ENCODE peak calls at places on chromosomes 6 and 20, in seven cellular contexts. Q, O, X, W, R, Y and L are unnamed samples.
A peak's percentile ranks its signal among the peaks of the same experiment; 100 is the strongest.

GRCh38 chr6:8530775-8531435 is 95.6 kb upstream of the SLC35B3 start:
- DNase-seq in W (no peak), Q (no peak), X (no peak), O (no peak), R (no peak), Y (no peak), L (no peak)

GRCh38 chr6:13404115-13404891 is 76.0 kb upstream of the TBC1D7 start:
- DNase-seq in Y (no peak), O (peak; percentile 53), R (no peak), Q (no peak), X (no peak), W (peak; percentile 83), L (no peak)

GRCh38 chr6:28922841-28923317 is 906 bp downstream of the TRIM27 start:
- DNase-seq in R (peak; percentile 38), O (peak; percentile 63), Y (peak; percentile 39), X (peak; percentile 47), W (peak; percentile 77), Q (no peak), L (no peak)

GRCh38 chr20:43767686-43768474 is 41.1 kb upstream of the GTSF1L start:
- DNase-seq in W (no peak), Y (no peak), Q (no peak), X (no peak), R (no peak), O (no peak), L (no peak)

GRCh38 chr6:87066449-87067288 is 28.2 kb downstream of the CGA start:
- DNase-seq in O (no peak), X (peak; percentile 37), R (peak; percentile 31), Q (peak; percentile 25), W (peak; percentile 70), Y (no peak), L (no peak)

GRCh38 chr6:45557454-45557853 is 179.7 kb upstream of the SUPT3H start:
- DNase-seq in W (no peak), O (no peak), X (no peak), Y (no peak), R (no peak), Q (no peak), L (no peak)

GRCh38 chr20:61252601-61253263 is 671 bp downstream of the CDH4 start:
- DNase-seq in W (no peak), Y (no peak), O (no peak), Q (no peak), R (no peak), X (no peak), L (no peak)

GRCh38 chr20:56429496-56429895 is 17.4 kb downstream of the CASS4 start:
- DNase-seq in Y (no peak), Q (no peak), X (no peak), O (no peak), R (no peak), W (peak; percentile 33), L (peak; percentile 6)

GRCh38 chr20:14264869-14265268 is 72.5 kb downstream of the FLRT3 start:
- DNase-seq in X (no peak), O (no peak), R (no peak), Q (no peak), W (no peak), Y (no peak), L (no peak)

GRCh38 chr6:156564128-156564806 is 212.9 kb upstream of the ARID1B start:
- DNase-seq in Y (peak; percentile 75), R (peak; percentile 87), O (peak; percentile 79), Q (peak; percentile 86), W (peak; percentile 67), X (peak; percentile 83), L (peak; percentile 88)

GRCh38 chr20:59945175-59945574 is 5.0 kb downstream of the FAM217B start:
- DNase-seq in W (no peak), R (no peak), O (no peak), Q (no peak), X (no peak), Y (no peak), L (no peak)

DNA sequence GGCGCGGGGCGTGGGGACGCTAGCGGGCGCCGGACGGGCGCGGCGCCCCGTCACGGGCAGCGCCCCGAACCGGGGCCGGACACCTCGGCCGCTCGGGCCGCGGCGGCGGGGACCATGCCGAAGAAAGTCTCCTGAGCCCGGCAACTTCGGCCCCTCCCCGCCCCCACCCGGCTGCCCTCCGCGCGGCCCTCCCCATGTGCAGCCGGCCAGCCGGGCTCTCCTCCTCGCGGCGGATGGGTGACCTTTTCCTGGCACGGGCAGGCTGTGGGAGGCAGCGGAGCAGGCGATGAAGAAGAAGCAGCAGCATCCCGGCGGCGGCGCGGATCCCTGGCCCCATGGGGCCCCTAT is 289 bp downstream of the UST start:
- DNase-seq in Q (peak; percentile 71), X (peak; percentile 70), W (peak; percentile 14), R (peak; percentile 34), Y (peak; percentile 51), O (peak; percentile 61), L (peak; percentile 84)
- H3K4me1 ChIP-seq in Q (no peaks in the 10 kb centered on the region), X (peaks cover 1% of the 10 kb centered on the region), W (peaks cover 7% of the 10 kb centered on the region), R (peaks cover 31% of the 10 kb centered on the region), Y (peaks cover 9% of the 10 kb centered on the region), O (peaks cover 15% of the 10 kb centered on the region), L (peaks cover 36% of the 10 kb centered on the region)

GRCh38 chr6:44311304-44311703 is 1.8 kb downstream of the AARS2 start:
- DNase-seq in Y (no peak), R (no peak), W (no peak), Q (no peak), O (no peak), X (no peak), L (peak; percentile 47)

GRCh38 chr6:44310241-44310640 is 2.9 kb downstream of the AARS2 start:
- DNase-seq in Q (no peak), O (no peak), X (no peak), R (no peak), W (no peak), Y (no peak), L (peak; percentile 49)

GRCh38 chr6:44309631-44310030 is 3.5 kb downstream of the AARS2 start:
- DNase-seq in X (no peak), W (no peak), R (no peak), O (no peak), Q (no peak), Y (no peak), L (no peak)

GRCh38 chr6:44307217-44307616 is 5.9 kb downstream of the AARS2 start:
- DNase-seq in O (no peak), Q (no peak), R (no peak), X (no peak), Y (no peak), W (no peak), L (no peak)

DNA sequence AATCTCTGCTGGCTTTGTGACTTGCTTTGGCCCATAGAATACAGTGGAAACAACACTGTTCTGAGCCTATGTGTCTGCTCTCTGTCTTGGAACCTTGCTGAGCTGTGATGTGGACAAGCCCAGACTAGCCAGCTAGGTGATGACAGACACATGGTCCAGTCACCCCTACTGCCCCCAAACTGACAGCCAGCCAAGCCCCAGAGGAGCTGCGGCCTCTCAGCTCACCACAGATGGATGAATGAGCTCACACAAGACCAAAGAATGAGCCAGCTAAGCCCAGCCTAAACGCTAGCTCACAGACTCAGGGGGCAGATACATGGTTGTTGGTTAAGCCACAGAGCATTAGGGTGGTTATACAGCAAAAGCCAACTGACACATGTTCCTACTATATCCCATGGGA is 4.1 kb downstream of the AARS2 start:
- DNase-seq in Y (no peak), W (no peak), R (no peak), X (no peak), Q (no peak), O (peak; percentile 77), L (no peak)
- H3K36me3 ChIP-seq in Y (no peaks in the 10 kb centered on the region), W (peaks cover 4% of the 10 kb centered on the region), R (peaks cover 78% of the 10 kb centered on the region), X (no peaks in the 10 kb centered on the region), Q (no peaks in the 10 kb centered on the region), O (no peaks in the 10 kb centered on the region), L (peaks cover 68% of the 10 kb centered on the region)

GRCh38 chr6:485655-486054 is 94.1 kb downstream of the IRF4 start:
- DNase-seq in O (no peak), Q (no peak), Y (no peak), X (no peak), W (no peak), R (no peak), L (no peak)
- H3K9me3 ChIP-seq in O (no peaks in the 10 kb centered on the region), Q (no peaks in the 10 kb centered on the region), Y (no peaks in the 10 kb centered on the region), X (peaks cover 8% of the 10 kb centered on the region), W (no peaks in the 10 kb centered on the region), R (no peaks in the 10 kb centered on the region), L (no peaks in the 10 kb centered on the region)

DNA sequence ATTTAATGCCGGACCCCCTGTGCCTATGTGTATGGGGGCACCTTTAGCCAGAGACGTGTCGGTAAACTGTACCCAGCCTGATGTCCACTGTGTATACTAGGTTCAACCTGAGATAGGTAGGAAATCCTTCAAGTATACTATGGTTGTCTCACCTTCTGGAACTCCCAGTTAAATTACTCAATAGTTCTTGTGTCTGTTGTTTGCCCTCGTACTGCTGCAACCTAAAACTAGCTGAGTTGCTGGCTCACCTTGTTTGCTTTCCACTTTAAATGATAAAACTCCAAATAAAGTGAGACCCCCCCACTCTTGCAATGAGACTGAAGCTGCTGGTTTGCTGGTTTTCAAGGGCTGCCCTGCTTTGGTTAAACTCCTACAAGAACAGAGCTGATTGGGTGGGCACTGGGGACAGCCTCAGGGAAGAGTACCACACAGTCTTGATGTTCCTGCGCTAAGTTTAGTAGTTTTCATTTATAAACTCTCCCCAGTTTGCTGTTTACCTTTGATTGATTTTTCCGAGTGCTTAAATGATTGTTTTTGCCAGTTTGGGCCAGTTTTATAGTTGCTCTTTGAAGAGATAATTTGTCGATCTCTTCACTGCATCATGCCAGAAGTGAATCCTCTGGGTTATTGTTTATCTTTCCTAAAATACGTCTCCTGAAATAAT is 1281.8 kb upstream of the MAP3K7 start:
- DNase-seq in W (no peak), X (no peak), Y (no peak), R (no peak), Q (no peak), O (no peak), L (no peak)
- H3K4me1 ChIP-seq in W (no peaks in the 10 kb centered on the region), X (no peaks in the 10 kb centered on the region), Y (no peaks in the 10 kb centered on the region), R (no peaks in the 10 kb centered on the region), Q (no peaks in the 10 kb centered on the region), O (no peaks in the 10 kb centered on the region), L (no peaks in the 10 kb centered on the region)

GRCh38 chr20:50572922-50573777 is 63.0 kb downstream of the PTPN1 start:
- DNase-seq in R (no peak), X (peak; percentile 56), Y (peak; percentile 16), W (peak; percentile 86), Q (no peak), O (peak; percentile 61), L (no peak)
- H3K36me3 ChIP-seq in R (peaks cover 58% of the 10 kb centered on the region), X (no peaks in the 10 kb centered on the region), Y (no peaks in the 10 kb centered on the region), W (peaks cover 12% of the 10 kb centered on the region), Q (no peaks in the 10 kb centered on the region), O (no peaks in the 10 kb centered on the region), L (peaks cover 46% of the 10 kb centered on the region)

GRCh38 chr6:22476811-22477210 is 92.6 kb upstream of the HDGFL1 start:
- DNase-seq in R (no peak), Q (no peak), Y (no peak), X (no peak), W (peak; percentile 12), O (no peak), L (no peak)
- H3K9me3 ChIP-seq in R (no peaks in the 10 kb centered on the region), Q (no peaks in the 10 kb centered on the region), Y (no peaks in the 10 kb centered on the region), X (no peaks in the 10 kb centered on the region), W (no peaks in the 10 kb centered on the region), O (no peaks in the 10 kb centered on the region), L (no peaks in the 10 kb centered on the region)

DNA sequence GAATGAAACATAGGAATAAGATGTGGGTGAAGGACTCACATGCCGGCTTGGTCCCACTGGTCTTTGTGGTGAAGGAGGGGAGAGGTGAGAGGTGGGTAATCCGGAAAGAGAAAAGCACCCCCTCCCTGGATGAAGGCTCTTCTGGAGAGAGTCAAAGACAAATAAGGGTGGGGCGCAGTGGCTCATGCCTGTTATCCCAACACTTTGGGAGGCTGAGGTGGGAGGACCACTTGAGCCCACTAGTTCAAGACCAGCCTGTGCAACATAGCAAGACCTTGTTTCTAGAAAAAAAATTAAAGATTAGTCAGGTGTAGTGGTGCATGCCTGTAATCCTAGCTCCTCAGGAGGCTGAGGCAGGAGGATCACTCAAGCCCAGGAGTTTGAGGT is 3.1 kb downstream of the LTB start:
- DNase-seq in X (no peak), Y (no peak), Q (no peak), W (no peak), O (no peak), R (no peak), L (no peak)
- H3K4me1 ChIP-seq in X (peaks cover 5% of the 10 kb centered on the region), Y (peaks cover 7% of the 10 kb centered on the region), Q (peaks cover 5% of the 10 kb centered on the region), W (peaks cover 16% of the 10 kb centered on the region), O (peaks cover 78% of the 10 kb centered on the region), R (peaks cover 16% of the 10 kb centered on the region), L (peaks cover 17% of the 10 kb centered on the region)

GRCh38 chr6:137206562-137206961 is 12.6 kb downstream of the IFNGR1 start:
- DNase-seq in W (peak; percentile 44), X (no peak), Y (no peak), Q (no peak), R (no peak), O (no peak), L (no peak)
- H3K36me3 ChIP-seq in W (peaks cover 12% of the 10 kb centered on the region), X (no peaks in the 10 kb centered on the region), Y (no peaks in the 10 kb centered on the region), Q (no peaks in the 10 kb centered on the region), R (peaks cover 74% of the 10 kb centered on the region), O (no peaks in the 10 kb centered on the region), L (peaks cover 50% of the 10 kb centered on the region)